ENCODE peak calls at places on chromosomes 6 and 20, in five cellular contexts. One of them, this sample, is unnamed.

GRCh38 chr20:35003211-35004031 is 47.8 kb downstream of the MYH7B start:
- DNase-seq in colonic mucosa: no peak
- DNase-seq in heart left ventricle: peak; percentile 30
- DNase-seq in upper lobe of right lung: peak; percentile 48
- DNase-seq in astrocyte: no peak
- DNase-seq in this sample: no peak

GRCh38 chr6:31940256-31940664 is 5.6 kb upstream of the CFB start:
- DNase-seq in upper lobe of right lung: no peak
- DNase-seq in colonic mucosa: no peak
- DNase-seq in astrocyte: peak; percentile 7
- DNase-seq in heart left ventricle: no peak
- DNase-seq in this sample: no peak

GRCh38 chr6:6825153-6825847 is 236.8 kb downstream of the LY86 start:
- DNase-seq in upper lobe of right lung: no peak
- DNase-seq in heart left ventricle: no peak
- DNase-seq in astrocyte: no peak
- DNase-seq in colonic mucosa: no peak
- DNase-seq in this sample: no peak

GRCh38 chr6:162100091-162100490 is 627.5 kb downstream of the PRKN start:
- DNase-seq in upper lobe of right lung: no peak
- DNase-seq in heart left ventricle: no peak
- DNase-seq in colonic mucosa: no peak
- DNase-seq in astrocyte: peak; percentile 69
- DNase-seq in this sample: no peak

GRCh38 chr20:46690219-46691111 is 1.2 kb upstream of the TP53RK start:
- DNase-seq in upper lobe of right lung: no peak
- DNase-seq in colonic mucosa: no peak
- DNase-seq in astrocyte: peak; percentile 28
- DNase-seq in heart left ventricle: no peak
- DNase-seq in this sample: no peak

GRCh38 chr20:62911701-62912280 is 14.5 kb downstream of the DIDO1 start:
- DNase-seq in heart left ventricle: no peak
- DNase-seq in astrocyte: no peak
- DNase-seq in colonic mucosa: no peak
- DNase-seq in upper lobe of right lung: no peak
- DNase-seq in this sample: no peak

GRCh38 chr20:64106981-64107735 is at the start of gene NPBWR2:
- DNase-seq in upper lobe of right lung: peak; percentile 56
- DNase-seq in colonic mucosa: no peak
- DNase-seq in astrocyte: no peak
- DNase-seq in heart left ventricle: peak; percentile 13
- DNase-seq in this sample: peak; percentile 50

GRCh38 chr6:122389704-122390103 is 9.7 kb upstream of the HSF2 start:
- DNase-seq in upper lobe of right lung: no peak
- DNase-seq in astrocyte: no peak
- DNase-seq in colonic mucosa: no peak
- DNase-seq in heart left ventricle: no peak
- DNase-seq in this sample: no peak

GRCh38 chr6:125793863-125794262 is 3.1 kb downstream of the NCOA7 start:
- DNase-seq in astrocyte: no peak
- DNase-seq in upper lobe of right lung: no peak
- DNase-seq in colonic mucosa: no peak
- DNase-seq in heart left ventricle: no peak
- DNase-seq in this sample: no peak

GRCh38 chr20:63216849-63217471 is 1.0 kb upstream of the YTHDF1 start:
- DNase-seq in upper lobe of right lung: no peak
- DNase-seq in astrocyte: no peak
- DNase-seq in colonic mucosa: no peak
- DNase-seq in heart left ventricle: no peak
- DNase-seq in this sample: no peak

GRCh38 chr20:41029150-41029872 is 689 bp downstream of the TOP1 start:
- DNase-seq in astrocyte: no peak
- DNase-seq in upper lobe of right lung: peak; percentile 76
- DNase-seq in heart left ventricle: peak; percentile 43
- DNase-seq in colonic mucosa: peak; percentile 40
- DNase-seq in this sample: peak; percentile 25

GRCh38 chr6:158068893-158069799 is 87.5 kb downstream of the SYNJ2 start:
- DNase-seq in astrocyte: peak; percentile 68
- DNase-seq in heart left ventricle: no peak
- DNase-seq in upper lobe of right lung: peak; percentile 88
- DNase-seq in colonic mucosa: peak; percentile 82
- DNase-seq in this sample: no peak

GRCh38 chr6:70299456-70299855 is 3.4 kb downstream of the COL9A1 start:
- DNase-seq in astrocyte: peak; percentile 2
- DNase-seq in upper lobe of right lung: no peak
- DNase-seq in colonic mucosa: no peak
- DNase-seq in heart left ventricle: no peak
- DNase-seq in this sample: no peak

GRCh38 chr6:125954735-125955410 is 1.7 kb upstream of the HINT3 start:
- DNase-seq in heart left ventricle: no peak
- DNase-seq in upper lobe of right lung: no peak
- DNase-seq in colonic mucosa: no peak
- DNase-seq in astrocyte: no peak
- DNase-seq in this sample: no peak

GRCh38 chr20:63941282-63942060 is 14.7 kb downstream of the UCKL1 start:
- DNase-seq in upper lobe of right lung: peak; percentile 90
- DNase-seq in heart left ventricle: peak; percentile 66
- DNase-seq in astrocyte: no peak
- DNase-seq in colonic mucosa: peak; percentile 58
- DNase-seq in this sample: peak; percentile 53

GRCh38 chr6:52574709-52575489 is 2.0 kb downstream of the TRAM2 start:
- DNase-seq in upper lobe of right lung: no peak
- DNase-seq in colonic mucosa: peak; percentile 83
- DNase-seq in heart left ventricle: peak; percentile 65
- DNase-seq in astrocyte: no peak
- DNase-seq in this sample: peak; percentile 33

GRCh38 chr6:157954150-157955117 is 27.2 kb upstream of the SYNJ2 start:
- DNase-seq in heart left ventricle: no peak
- DNase-seq in upper lobe of right lung: no peak
- DNase-seq in astrocyte: no peak
- DNase-seq in colonic mucosa: peak; percentile 92
- DNase-seq in this sample: no peak

GRCh38 chr6:42316981-42317380 is 99.3 kb upstream of the MRPS10 start:
- DNase-seq in astrocyte: peak; percentile 65
- DNase-seq in colonic mucosa: no peak
- DNase-seq in heart left ventricle: no peak
- DNase-seq in upper lobe of right lung: no peak
- DNase-seq in this sample: no peak

GRCh38 chr6:90403489-90404381 is 107.1 kb upstream of the BACH2 start:
- DNase-seq in heart left ventricle: peak; percentile 49
- DNase-seq in astrocyte: peak; percentile 85
- DNase-seq in upper lobe of right lung: no peak
- DNase-seq in colonic mucosa: no peak
- DNase-seq in this sample: no peak

GRCh38 chr6:80259113-80259512 is 152.6 kb downstream of the BCKDHB start:
- DNase-seq in upper lobe of right lung: no peak
- DNase-seq in heart left ventricle: no peak
- DNase-seq in astrocyte: no peak
- DNase-seq in colonic mucosa: no peak
- DNase-seq in this sample: no peak

GRCh38 chr6:3263091-3263490 is 4.3 kb downstream of the PSMG4 start:
- DNase-seq in astrocyte: no peak
- DNase-seq in heart left ventricle: no peak
- DNase-seq in colonic mucosa: no peak
- DNase-seq in upper lobe of right lung: no peak
- DNase-seq in this sample: no peak

GRCh38 chr6:39849228-39849627 is 57.1 kb downstream of the DAAM2 start:
- DNase-seq in upper lobe of right lung: no peak
- DNase-seq in heart left ventricle: no peak
- DNase-seq in colonic mucosa: no peak
- DNase-seq in astrocyte: no peak
- DNase-seq in this sample: no peak

GRCh38 chr6:166296035-166296883 is 11.9 kb downstream of the PRR18 start:
- DNase-seq in colonic mucosa: no peak
- DNase-seq in upper lobe of right lung: no peak
- DNase-seq in astrocyte: no peak
- DNase-seq in heart left ventricle: no peak
- DNase-seq in this sample: no peak

GRCh38 chr20:17543531-17543961 is 12.4 kb upstream of the BFSP1 start:
- DNase-seq in colonic mucosa: no peak
- DNase-seq in astrocyte: peak; percentile 72
- DNase-seq in heart left ventricle: no peak
- DNase-seq in upper lobe of right lung: no peak
- DNase-seq in this sample: no peak

GRCh38 chr20:12358006-12358654 is 440.4 kb downstream of the BTBD3 start:
- DNase-seq in colonic mucosa: no peak
- DNase-seq in heart left ventricle: no peak
- DNase-seq in astrocyte: no peak
- DNase-seq in upper lobe of right lung: no peak
- DNase-seq in this sample: no peak

GRCh38 chr6:13267142-13267621 is 61.2 kb downstream of the TBC1D7 start:
- DNase-seq in heart left ventricle: no peak
- DNase-seq in astrocyte: peak; percentile 20
- DNase-seq in colonic mucosa: no peak
- DNase-seq in upper lobe of right lung: no peak
- DNase-seq in this sample: no peak

GRCh38 chr20:34708621-34709043 is 4.5 kb downstream of the TP53INP2 start:
- DNase-seq in colonic mucosa: peak; percentile 77
- DNase-seq in heart left ventricle: peak; percentile 48
- DNase-seq in astrocyte: no peak
- DNase-seq in upper lobe of right lung: peak; percentile 70
- DNase-seq in this sample: peak; percentile 28

GRCh38 chr6:75379536-75379935 is 94.9 kb upstream of the TMEM30A start:
- DNase-seq in heart left ventricle: no peak
- DNase-seq in astrocyte: no peak
- DNase-seq in colonic mucosa: no peak
- DNase-seq in upper lobe of right lung: no peak
- DNase-seq in this sample: no peak

GRCh38 chr6:121971886-121972285 is 427.6 kb upstream of the HSF2 start:
- DNase-seq in colonic mucosa: no peak
- DNase-seq in astrocyte: peak; percentile 61
- DNase-seq in heart left ventricle: no peak
- DNase-seq in upper lobe of right lung: no peak
- DNase-seq in this sample: no peak

GRCh38 chr6:148954934-148955915 is 208.4 kb downstream of the UST start:
- DNase-seq in colonic mucosa: no peak
- DNase-seq in heart left ventricle: no peak
- DNase-seq in upper lobe of right lung: no peak
- DNase-seq in astrocyte: no peak
- DNase-seq in this sample: no peak

DNA sequence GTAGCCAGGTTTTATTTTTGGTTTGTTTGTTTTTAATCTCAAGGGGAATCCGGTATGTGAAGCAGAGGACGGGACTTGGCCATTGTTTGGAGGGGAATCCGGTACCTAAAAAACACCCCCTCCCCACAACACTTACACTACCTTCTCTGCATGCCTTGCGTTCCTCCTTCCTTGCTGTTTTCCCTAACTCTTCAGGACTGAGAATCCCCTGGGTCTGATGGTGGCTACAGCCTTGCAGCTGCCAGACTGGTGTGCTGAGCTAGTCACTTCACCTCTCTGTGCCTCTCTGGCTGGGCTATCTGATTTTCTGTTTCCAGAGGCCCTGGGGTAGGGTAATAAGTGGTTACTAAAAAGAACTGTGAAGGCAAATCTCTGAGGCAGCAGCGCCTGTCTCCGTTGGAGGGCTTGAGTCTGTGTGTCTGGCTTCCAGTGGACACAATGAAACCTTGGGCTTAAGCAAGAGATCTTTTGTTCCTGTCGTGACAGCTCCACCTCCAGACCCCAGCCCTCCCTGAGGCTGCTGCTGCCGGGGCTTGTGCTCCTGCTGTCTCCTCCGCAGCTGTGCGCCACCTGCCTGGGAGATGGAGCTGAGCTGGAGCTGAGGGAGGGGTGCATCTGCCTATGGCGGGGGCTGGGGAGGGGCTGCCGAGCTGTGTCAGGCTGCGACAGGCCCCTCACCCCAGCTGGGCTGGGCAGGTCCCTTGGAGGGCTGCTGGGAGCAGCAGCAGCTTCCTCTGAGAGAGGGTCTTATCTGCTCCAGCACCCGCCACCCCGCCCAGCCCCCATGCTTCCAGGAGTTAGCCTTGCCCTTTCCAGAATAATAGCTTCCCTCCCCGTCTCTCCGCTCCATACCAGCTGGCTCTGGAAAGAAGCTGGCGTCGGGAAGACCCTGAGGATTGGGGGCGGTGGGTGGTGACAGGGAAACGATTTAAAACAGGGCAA is 65.8 kb upstream of the CCDC167 start:
- DNase-seq in astrocyte: no peak
- DNase-seq in upper lobe of right lung: no peak
- DNase-seq in heart left ventricle: no peak
- DNase-seq in colonic mucosa: no peak
- DNase-seq in this sample: no peak
- TF ChIP-seq CTCF in astrocyte: no peak
- TF ChIP-seq CTCF in upper lobe of right lung: no peak
- TF ChIP-seq CTCF in heart left ventricle: no peak
- TF ChIP-seq CTCF in colonic mucosa: no peak
- TF ChIP-seq CTCF in this sample: no peak

DNA sequence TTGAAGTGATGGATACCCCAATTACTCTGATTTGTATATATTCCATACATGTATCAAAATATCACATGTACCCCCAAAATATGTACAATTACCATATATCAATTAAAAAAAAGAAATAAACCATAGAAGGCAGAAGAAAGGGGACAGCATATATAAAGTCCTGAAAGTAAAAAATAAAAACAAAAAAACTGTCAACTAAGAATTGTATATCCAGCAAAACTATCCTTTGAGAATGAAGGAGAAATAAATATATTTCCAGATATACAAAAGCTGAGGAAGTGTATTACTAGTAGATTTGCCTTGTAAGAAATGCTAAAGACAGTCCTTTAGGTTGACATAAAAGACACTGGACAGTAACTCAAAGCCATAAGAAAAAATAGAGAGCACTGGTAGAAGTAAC is 9.3 kb upstream of the RIPOR2 start:
- DNase-seq in upper lobe of right lung: no peak
- DNase-seq in colonic mucosa: no peak
- DNase-seq in astrocyte: no peak
- DNase-seq in heart left ventricle: no peak
- DNase-seq in this sample: no peak
- H3K9me3 ChIP-seq in upper lobe of right lung: peaks cover 8% of the 10 kb centered on the region
- H3K9me3 ChIP-seq in colonic mucosa: no peaks in the 10 kb centered on the region
- H3K9me3 ChIP-seq in astrocyte: no peaks in the 10 kb centered on the region
- H3K9me3 ChIP-seq in heart left ventricle: peaks cover 20% of the 10 kb centered on the region
- H3K9me3 ChIP-seq in this sample: peaks cover 28% of the 10 kb centered on the region

DNA sequence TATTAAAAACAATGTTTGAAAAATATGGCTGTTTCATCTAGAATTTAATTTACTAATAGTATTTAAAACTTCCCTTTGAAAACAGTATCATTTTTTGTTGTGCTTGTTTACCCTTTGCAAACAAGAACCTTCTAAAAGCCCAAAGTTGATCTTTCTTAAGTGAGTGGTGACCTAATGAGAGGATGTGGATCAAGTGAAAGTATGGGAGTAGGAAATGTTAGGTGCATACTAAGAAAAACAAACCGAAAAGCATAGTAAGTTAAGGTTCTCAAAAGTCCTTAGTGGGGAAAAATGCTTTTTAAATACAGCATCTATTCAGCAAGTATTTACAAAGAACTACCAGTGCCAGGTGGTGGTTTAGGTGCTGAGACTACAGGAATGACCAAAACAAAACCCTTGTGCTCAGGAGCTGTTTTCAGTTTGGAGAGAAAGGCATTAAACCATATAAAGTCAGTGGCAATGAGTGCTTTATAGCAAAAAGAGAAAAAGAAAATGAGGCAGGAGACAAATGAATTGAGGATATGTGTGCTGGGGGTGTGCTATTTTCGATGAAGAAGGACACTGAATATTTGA is 23.8 kb downstream of the RNF146 start:
- DNase-seq in heart left ventricle: no peak
- DNase-seq in upper lobe of right lung: no peak
- DNase-seq in colonic mucosa: no peak
- DNase-seq in astrocyte: no peak
- DNase-seq in this sample: no peak
- H3K27ac ChIP-seq in heart left ventricle: no peak overlapping the region
- H3K27ac ChIP-seq in upper lobe of right lung: peak overlapping the region; percentile 7
- H3K27ac ChIP-seq in colonic mucosa: no peak overlapping the region
- H3K27ac ChIP-seq in astrocyte: no peak overlapping the region
- H3K27ac ChIP-seq in this sample: no peak overlapping the region

GRCh38 chr6:16511048-16511660 is 250.1 kb downstream of the ATXN1 start:
- DNase-seq in heart left ventricle: no peak
- DNase-seq in astrocyte: peak; percentile 27
- DNase-seq in upper lobe of right lung: no peak
- DNase-seq in colonic mucosa: no peak
- DNase-seq in this sample: no peak
- TF ChIP-seq CTCF in heart left ventricle: peak; percentile 60
- TF ChIP-seq CTCF in astrocyte: peak; percentile 61
- TF ChIP-seq CTCF in upper lobe of right lung: peak; percentile 68
- TF ChIP-seq CTCF in colonic mucosa: peak; percentile 56
- TF ChIP-seq CTCF in this sample: peak; percentile 62